ENCODE peak calls at places on chromosome 14, in four cellular contexts. S is GM12891, L is K562, M is GM12878. K is an unnamed sample.

GRCh38 chr14:95256011-95256775 is 63.5 kb downstream of the CLMN start:
- DNase-seq in M (no peak), L (no peak), S (no peak), K (no peak)

GRCh38 chr14:56474419-56475022 is 105.1 kb upstream of the TMEM260 start:
- DNase-seq in M (no peak), L (peak), S (peak), K (no peak)

GRCh38 chr14:89603938-89604480 is 187.0 kb upstream of the FOXN3 start:
- DNase-seq in L (no peak), M (no peak), S (no peak), K (no peak)

GRCh38 chr14:64549805-64550538 is at the start of gene PPP1R36:
- DNase-seq in L (no peak), S (peak), M (no peak), K (peak)

GRCh38 chr14:57066887-57067513 is 201.7 kb downstream of the EXOC5 start:
- DNase-seq in L (peak), M (no peak), S (no peak), K (no peak)

GRCh38 chr14:55706341-55706684 is 126.3 kb downstream of the KTN1 start:
- DNase-seq in M (no peak), L (no peak), S (no peak), K (no peak)

GRCh38 chr14:28671425-28671824 is 95.2 kb upstream of the FOXG1 start:
- DNase-seq in L (no peak), S (no peak), M (no peak), K (no peak)

GRCh38 chr14:55539975-55540374 is 40.0 kb upstream of the KTN1 start:
- DNase-seq in L (no peak), S (no peak), M (no peak), K (no peak)

GRCh38 chr14:67491285-67491684 is 2.8 kb upstream of the TMEM229B start:
- DNase-seq in L (no peak), M (no peak), S (no peak), K (no peak)

GRCh38 chr14:91350813-91351507 is 66.7 kb downstream of the CCDC88C start:
- DNase-seq in S (no peak), L (no peak), M (peak), K (no peak)

GRCh38 chr14:51139221-51139681 is 44.3 kb upstream of the TRIM9 start:
- DNase-seq in L (no peak), M (no peak), S (no peak), K (no peak)

GRCh38 chr14:67410313-67410712 is 1.7 kb downstream of the PLEK2 start:
- DNase-seq in M (no peak), S (no peak), L (peak), K (no peak)

GRCh38 chr14:68806526-68807147 is 13.8 kb upstream of the ZFP36L1 start:
- DNase-seq in M (no peak), S (no peak), L (no peak), K (no peak)

GRCh38 chr14:38755036-38755435 is 348.0 kb downstream of the SEC23A start:
- DNase-seq in S (no peak), M (no peak), L (no peak), K (no peak)

GRCh38 chr14:75341639-75342038 is 63.0 kb downstream of the FOS start:
- DNase-seq in S (no peak), L (no peak), M (no peak), K (peak)

GRCh38 chr14:63647696-63648410 is 6.2 kb upstream of the WDR89 start:
- DNase-seq in L (no peak), S (no peak), M (no peak), K (no peak)

GRCh38 chr14:86683525-86683924 is 1153.6 kb downstream of the FLRT2 start:
- DNase-seq in L (no peak), M (no peak), S (no peak), K (no peak)

GRCh38 chr14:96905825-96906224 is 108.6 kb downstream of the VRK1 start:
- DNase-seq in L (no peak), S (no peak), M (no peak), K (peak)

GRCh38 chr14:96056509-96057422 is 17.6 kb downstream of the C14orf132 start:
- DNase-seq in M (no peak), S (no peak), L (no peak), K (no peak)

GRCh38 chr14:89025581-89026236 is 201.3 kb downstream of the TTC8 start:
- DNase-seq in M (no peak), S (no peak), L (no peak), K (peak)

GRCh38 chr14:36313898-36314297 is 6.5 kb downstream of the MBIP start:
- DNase-seq in M (no peak), L (no peak), S (no peak), K (no peak)

GRCh38 chr14:90193925-90194324 is 62.4 kb upstream of the PSMC1 start:
- DNase-seq in S (no peak), L (peak), M (no peak), K (peak)

GRCh38 chr14:75877884-75878283 is 103.9 kb downstream of the TGFB3 start:
- DNase-seq in M (no peak), S (no peak), L (no peak), K (no peak)

GRCh38 chr14:104957146-104958113 is 20.7 kb downstream of the AHNAK2 start:
- DNase-seq in S (no peak), M (no peak), L (no peak), K (no peak)
- TF ChIP-seq SPI1 in S (no peak), M (no peak), L (no peak), K (no peak)

GRCh38 chr14:103742499-103743255 is 27.1 kb downstream of the ZFYVE21 start:
- DNase-seq in S (no peak), L (no peak), M (no peak), K (no peak)

GRCh38 chr14:103739793-103740501 is 24.3 kb downstream of the ZFYVE21 start:
- DNase-seq in S (no peak), M (no peak), L (no peak), K (no peak)

GRCh38 chr14:103740991-103741689 is 25.5 kb downstream of the ZFYVE21 start:
- DNase-seq in L (no peak), M (no peak), S (no peak), K (no peak)

GRCh38 chr14:103743691-103744090 is 28.1 kb downstream of the ZFYVE21 start:
- DNase-seq in M (no peak), S (no peak), L (no peak), K (no peak)

DNA sequence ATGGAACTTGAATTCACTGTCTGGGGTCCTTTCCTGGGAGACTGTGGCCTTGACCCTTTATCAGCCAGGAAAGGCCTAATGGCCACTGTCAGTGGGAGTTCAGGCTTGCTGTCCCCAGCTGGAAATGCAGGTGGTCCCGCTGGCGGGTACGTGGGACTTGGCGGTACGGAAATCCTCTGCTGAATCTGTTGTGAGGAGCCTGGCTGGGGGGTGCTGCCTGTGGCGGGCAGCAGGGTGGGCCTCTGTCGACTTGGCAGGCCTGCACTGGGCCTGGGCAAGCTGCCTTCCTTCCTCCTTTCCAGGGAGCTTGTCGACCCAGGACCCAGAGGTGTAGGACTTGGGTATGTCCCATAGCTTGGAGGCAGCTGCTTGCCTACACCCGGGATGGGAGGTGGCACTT is 26.3 kb downstream of the ZFYVE21 start:
- DNase-seq in S (no peak), L (no peak), M (no peak), K (no peak)
- TF ChIP-seq SPI1 in S (no peak), L (no peak), M (no peak), K (no peak)

GRCh38 chr14:58947816-58948440 is 240.5 kb upstream of the DAAM1 start:
- DNase-seq in S (no peak), L (no peak), M (no peak), K (no peak)
- TF ChIP-seq SPI1 in S (no peak), L (no peak), M (no peak), K (no peak)

DNA sequence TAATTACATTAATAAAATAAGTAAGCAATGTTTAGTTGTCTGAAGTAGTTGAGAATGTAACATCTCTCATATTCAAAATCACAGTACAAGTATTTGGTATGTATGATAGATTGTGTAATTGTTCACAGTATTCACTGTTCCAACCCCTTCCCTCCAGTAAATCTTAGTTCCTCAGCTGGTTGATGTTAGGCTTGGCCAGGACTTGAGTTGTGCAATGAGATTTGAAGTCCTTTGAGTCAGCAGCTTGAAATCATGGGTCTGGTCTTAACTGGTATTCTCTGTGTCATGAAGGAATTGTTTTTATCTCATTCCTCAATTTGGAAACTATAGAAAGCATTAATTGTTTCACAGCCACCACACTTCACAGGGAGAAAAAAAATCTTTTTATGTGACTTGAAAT is 477.1 kb downstream of the FSCB start:
- DNase-seq in S (no peak), L (no peak), M (no peak), K (no peak)
- TF ChIP-seq SPI1 in S (no peak), L (no peak), M (no peak), K (no peak)

GRCh38 chr14:100115726-100116125 is 43.7 kb downstream of the DEGS2 start:
- DNase-seq in S (no peak), M (no peak), L (no peak), K (no peak)
- TF ChIP-seq SPI1 in S (no peak), M (no peak), L (no peak), K (no peak)

GRCh38 chr14:65594153-65594881 is 181.8 kb downstream of the FUT8 start:
- DNase-seq in M (no peak), S (no peak), L (no peak), K (no peak)
- TF ChIP-seq SPI1 in M (no peak), S (no peak), L (no peak), K (no peak)

GRCh38 chr14:77786148-77786547 is 13.8 kb upstream of the ADCK1 start:
- DNase-seq in S (no peak), M (no peak), L (no peak), K (no peak)
- TF ChIP-seq SPI1 in S (no peak), M (no peak), L (no peak), K (no peak)

GRCh38 chr14:33642080-33642479 is 308.8 kb downstream of the EGLN3 start:
- DNase-seq in L (no peak), S (no peak), M (no peak), K (no peak)
- TF ChIP-seq SPI1 in L (no peak), S (no peak), M (no peak), K (no peak)

GRCh38 chr14:52279405-52279804 is 11.9 kb downstream of the PTGDR start:
- DNase-seq in M (no peak), L (no peak), S (no peak), K (peak)
- TF ChIP-seq SPI1 in M (no peak), L (no peak), S (no peak), K (peak)

GRCh38 chr14:73231874-73232851 is 5.1 kb upstream of the PAPLN start:
- DNase-seq in S (no peak), L (peak), M (no peak), K (peak)
- TF ChIP-seq SPI1 in S (no peak), L (no peak), M (no peak), K (no peak)

K was measured in HL-60.